ENCODE peak calls at places on chromosomes 4 and X, in eight cellular contexts. G, Z, L, H, P, Q, I and N are unnamed samples.

GRCh38 chr4:91345632-91346031 is 958.1 kb upstream of the GRID2 start:
- DNase-seq in G (no peak), P (no peak), L (no peak), H (no peak), I (no peak), Z (no peak), Q (no peak), N (no peak)

GRCh38 chr4:162849922-162850321 is 316.8 kb downstream of the NAF1 start:
- DNase-seq in L (no peak), Z (no peak), Q (no peak), P (no peak), I (no peak), H (no peak), G (no peak), N (no peak)

GRCh38 chr4:154004859-154005520 is 216.1 kb upstream of the SFRP2 start:
- DNase-seq in G (no peak), P (no peak), L (peak), Q (no peak), Z (no peak), H (no peak), I (no peak), N (no peak)

GRCh38 chr4:92305878-92306520 is 2.2 kb downstream of the GRID2 start:
- DNase-seq in I (peak), P (no peak), Q (no peak), Z (no peak), L (no peak), G (no peak), H (peak), N (peak)

GRCh38 chr4:4524364-4524763 is 17.5 kb downstream of the STX18 start:
- DNase-seq in I (no peak), P (no peak), H (peak), Z (no peak), L (no peak), G (no peak), Q (peak), N (peak)

GRCh38 chrX:80808854-80809493 is 703 bp downstream of the BRWD3 start:
- DNase-seq in P (no peak), I (no peak), H (peak), Z (no peak), Q (peak), G (no peak), L (peak), N (no peak)

GRCh38 chr4:140326395-140326993 is 47.0 kb upstream of the SCOC start:
- DNase-seq in I (peak), P (no peak), Q (peak), L (peak), Z (no peak), H (no peak), G (no peak), N (no peak)

GRCh38 chrX:117992324-117992723 is 124.3 kb downstream of the KLHL13 start:
- DNase-seq in L (no peak), G (no peak), I (no peak), Z (no peak), H (no peak), Q (no peak), P (no peak), N (no peak)

GRCh38 chrX:28850955-28851354 is 263.7 kb downstream of the IL1RAPL1 start:
- DNase-seq in G (no peak), L (no peak), Q (no peak), I (no peak), Z (no peak), P (no peak), H (no peak), N (no peak)

GRCh38 chr4:186669159-186669720 is 54.4 kb downstream of the FAT1 start:
- DNase-seq in Z (no peak), Q (no peak), I (no peak), P (no peak), G (no peak), H (no peak), L (peak), N (no peak)

GRCh38 chr4:109434007-109434792 is 585 bp downstream of the SEC24B start:
- DNase-seq in Z (peak), L (peak), Q (peak), P (no peak), I (peak), G (peak), H (peak), N (peak)

GRCh38 chr4:179278647-179279046 is 1836.4 kb upstream of the AGA start:
- DNase-seq in G (no peak), H (no peak), I (no peak), L (no peak), Q (no peak), Z (no peak), P (no peak), N (no peak)

GRCh38 chr4:5956285-5957021 is 61.8 kb downstream of the C4orf50 start:
- DNase-seq in L (no peak), Z (no peak), G (no peak), I (no peak), H (no peak), P (no peak), Q (peak), N (no peak)